ENCODE peak calls at places on chromosomes 11 and 22, in seven cellular contexts. J is stimulated activated CD8-positive, alpha-beta memory T cell treated with anti-CD3 and anti-CD28 coated beads, Interleukin-4, amount 100 ng/mL, for 48 hours; D is stimulated activated effector memory CD8-positive, alpha-beta T cell treated with anti-CD3 and anti-CD28 coated beads, Interleukin-12 subunit alpha, Interleukin-12 subunit beta, amount 100 ng/mL, for 72 hours; T is GM04504; V is epithelial cell of esophagus; S is tibial artery; R is fibroblast of lung. M is an unnamed sample.

GRCh38 chr11:13889566-13890214 is 72.8 kb upstream of the SPON1 start:
- DNase-seq in S (no peak), T (no peak), V (no peak), J (no peak), R (no peak), D (no peak), M (no peak)

GRCh38 chr11:330694-331314 is 10.1 kb upstream of the IFITM3 start:
- DNase-seq in D (no peak), S (no peak), V (no peak), T (no peak), R (no peak), J (peak), M (no peak)

GRCh38 chr22:20463324-20464095 is 25.9 kb upstream of the SCARF2 start:
- DNase-seq in R (no peak), D (peak), J (peak), T (no peak), V (no peak), S (no peak), M (no peak)

GRCh38 chr11:128884703-128885338 is 6.3 kb upstream of the KCNJ5 start:
- DNase-seq in J (peak), S (peak), D (peak), T (no peak), R (peak), V (peak), M (peak)

GRCh38 chr11:46947399-46948077 is 11.0 kb downstream of the CSTPP1 start:
- DNase-seq in V (no peak), J (no peak), R (no peak), D (no peak), T (no peak), S (no peak), M (no peak)

GRCh38 chr22:48318173-48318572 is 1509.5 kb downstream of the BRD1 start:
- DNase-seq in V (no peak), R (no peak), J (no peak), D (no peak), T (no peak), S (no peak), M (no peak)

GRCh38 chr11:17508816-17509215 is 32.2 kb upstream of the ABCC8 start:
- DNase-seq in D (no peak), V (no peak), R (no peak), T (no peak), J (no peak), S (no peak), M (no peak)

GRCh38 chr22:31618057-31618456 is 44.0 kb downstream of the PISD start:
- DNase-seq in D (no peak), J (no peak), R (no peak), S (no peak), V (no peak), T (no peak), M (no peak)

GRCh38 chr22:38235240-38235850 is 33.6 kb downstream of the MAFF start:
- DNase-seq in V (no peak), J (no peak), D (no peak), R (no peak), T (no peak), S (no peak), M (no peak)

GRCh38 chr22:48758021-48758561 is 1069.6 kb downstream of the BRD1 start:
- DNase-seq in J (peak), D (peak), S (peak), V (no peak), R (no peak), T (no peak), M (no peak)

GRCh38 chr22:44361391-44362126 is 48.8 kb upstream of the SHISAL1 start:
- DNase-seq in V (peak), R (no peak), D (no peak), S (no peak), J (no peak), T (no peak), M (no peak)

GRCh38 chr11:69052343-69053168 is 3.8 kb downstream of the TPCN2 start:
- DNase-seq in S (no peak), R (no peak), V (no peak), D (no peak), T (no peak), J (no peak), M (no peak)

GRCh38 chr11:64275841-64276240 is 8.6 kb downstream of the BAD start:
- DNase-seq in D (no peak), J (no peak), V (no peak), R (no peak), T (no peak), S (no peak), M (no peak)

GRCh38 chr22:25987948-25988347 is 181.3 kb upstream of the SEZ6L start:
- DNase-seq in T (no peak), V (no peak), J (peak), R (no peak), D (no peak), S (no peak), M (no peak)

GRCh38 chr11:2440646-2441045 is 3.7 kb downstream of the TRPM5 start:
- DNase-seq in V (no peak), S (no peak), J (no peak), D (no peak), R (no peak), T (no peak), M (no peak)

GRCh38 chr11:33018840-33019239 is 3.2 kb downstream of the DEPDC7 start:
- DNase-seq in V (no peak), S (no peak), R (no peak), D (no peak), T (no peak), J (no peak), M (no peak)

M was measured in HT-29.